ENCODE peak calls at places on chromosomes 5 and 9, in ten cellular contexts. One of them, this sample, is unnamed.

GRCh38 chr5:38285226-38285625 is 26.9 kb downstream of the EGFLAM start:
- DNase-seq in PC-3: no peak
- DNase-seq in dorsolateral prefrontal cortex: no peak
- DNase-seq in RWPE1: no peak
- DNase-seq in uterus: no peak
- DNase-seq in sigmoid colon: no peak
- DNase-seq in H9: no peak
- DNase-seq in tibial nerve: no peak
- DNase-seq in suprapubic skin: no peak
- DNase-seq in left ventricle myocardium inferior: no peak
- DNase-seq in this sample: no peak

GRCh38 chr5:173159256-173159655 is 14.9 kb downstream of the BNIP1 start:
- DNase-seq in sigmoid colon: no peak
- DNase-seq in RWPE1: no peak
- DNase-seq in H9: no peak
- DNase-seq in suprapubic skin: no peak
- DNase-seq in PC-3: no peak
- DNase-seq in tibial nerve: no peak
- DNase-seq in left ventricle myocardium inferior: no peak
- DNase-seq in uterus: no peak
- DNase-seq in dorsolateral prefrontal cortex: no peak
- DNase-seq in this sample: no peak

GRCh38 chr5:156670615-156671014 is 179.5 kb upstream of the PPP1R2B start:
- DNase-seq in uterus: no peak
- DNase-seq in suprapubic skin: no peak
- DNase-seq in PC-3: no peak
- DNase-seq in left ventricle myocardium inferior: no peak
- DNase-seq in sigmoid colon: no peak
- DNase-seq in H9: no peak
- DNase-seq in dorsolateral prefrontal cortex: no peak
- DNase-seq in RWPE1: no peak
- DNase-seq in tibial nerve: no peak
- DNase-seq in this sample: no peak

GRCh38 chr5:163889369-163889768 is 383.9 kb downstream of the MAT2B start:
- DNase-seq in PC-3: no peak
- DNase-seq in tibial nerve: no peak
- DNase-seq in dorsolateral prefrontal cortex: no peak
- DNase-seq in left ventricle myocardium inferior: no peak
- DNase-seq in suprapubic skin: no peak
- DNase-seq in sigmoid colon: no peak
- DNase-seq in H9: no peak
- DNase-seq in RWPE1: no peak
- DNase-seq in uterus: no peak
- DNase-seq in this sample: no peak

GRCh38 chr9:73680831-73681230 is 529.2 kb downstream of the ANXA1 start:
- DNase-seq in dorsolateral prefrontal cortex: no peak
- DNase-seq in PC-3: no peak
- DNase-seq in H9: no peak
- DNase-seq in RWPE1: no peak
- DNase-seq in left ventricle myocardium inferior: no peak
- DNase-seq in sigmoid colon: no peak
- DNase-seq in tibial nerve: no peak
- DNase-seq in uterus: no peak
- DNase-seq in suprapubic skin: no peak
- DNase-seq in this sample: no peak

GRCh38 chr5:1324719-1325190 is 20.1 kb downstream of the CLPTM1L start:
- DNase-seq in sigmoid colon: peak; percentile 24
- DNase-seq in RWPE1: no peak
- DNase-seq in dorsolateral prefrontal cortex: peak; percentile 30
- DNase-seq in H9: peak; percentile 31
- DNase-seq in PC-3: no peak
- DNase-seq in tibial nerve: no peak
- DNase-seq in uterus: no peak
- DNase-seq in left ventricle myocardium inferior: no peak
- DNase-seq in suprapubic skin: peak; percentile 65
- DNase-seq in this sample: no peak

GRCh38 chr9:132019702-132020101 is 60.0 kb downstream of the MED27 start:
- DNase-seq in RWPE1: no peak
- DNase-seq in dorsolateral prefrontal cortex: no peak
- DNase-seq in suprapubic skin: no peak
- DNase-seq in tibial nerve: no peak
- DNase-seq in uterus: no peak
- DNase-seq in sigmoid colon: no peak
- DNase-seq in PC-3: no peak
- DNase-seq in H9: no peak
- DNase-seq in left ventricle myocardium inferior: no peak
- DNase-seq in this sample: no peak

GRCh38 chr9:131562032-131562959 is 17.0 kb downstream of the PRRT1B start:
- DNase-seq in left ventricle myocardium inferior: no peak
- DNase-seq in H9: no peak
- DNase-seq in tibial nerve: no peak
- DNase-seq in suprapubic skin: no peak
- DNase-seq in sigmoid colon: no peak
- DNase-seq in uterus: no peak
- DNase-seq in PC-3: peak; percentile 87
- DNase-seq in RWPE1: peak; percentile 74
- DNase-seq in dorsolateral prefrontal cortex: no peak
- DNase-seq in this sample: no peak

GRCh38 chr5:851076-851475 is 290 bp upstream of the ZDHHC11 start:
- DNase-seq in uterus: peak; percentile 5
- DNase-seq in sigmoid colon: peak; percentile 44
- DNase-seq in H9: no peak
- DNase-seq in PC-3: no peak
- DNase-seq in RWPE1: no peak
- DNase-seq in suprapubic skin: peak; percentile 66
- DNase-seq in left ventricle myocardium inferior: no peak
- DNase-seq in dorsolateral prefrontal cortex: no peak
- DNase-seq in tibial nerve: no peak
- DNase-seq in this sample: peak; percentile 9

GRCh38 chr9:86274821-86275643 is 7.3 kb downstream of the ISCA1 start:
- DNase-seq in dorsolateral prefrontal cortex: no peak
- DNase-seq in tibial nerve: no peak
- DNase-seq in suprapubic skin: no peak
- DNase-seq in RWPE1: no peak
- DNase-seq in PC-3: no peak
- DNase-seq in H9: no peak
- DNase-seq in sigmoid colon: no peak
- DNase-seq in uterus: no peak
- DNase-seq in left ventricle myocardium inferior: no peak
- DNase-seq in this sample: no peak

GRCh38 chr5:124528838-124529237 is 217.6 kb downstream of the ZNF608 start:
- DNase-seq in dorsolateral prefrontal cortex: no peak
- DNase-seq in suprapubic skin: no peak
- DNase-seq in H9: no peak
- DNase-seq in tibial nerve: no peak
- DNase-seq in uterus: no peak
- DNase-seq in left ventricle myocardium inferior: no peak
- DNase-seq in PC-3: peak; percentile 13
- DNase-seq in sigmoid colon: no peak
- DNase-seq in RWPE1: no peak
- DNase-seq in this sample: no peak

GRCh38 chr5:176835918-176836317 is 25.6 kb downstream of the UNC5A start:
- DNase-seq in uterus: no peak
- DNase-seq in H9: no peak
- DNase-seq in tibial nerve: no peak
- DNase-seq in PC-3: no peak
- DNase-seq in sigmoid colon: no peak
- DNase-seq in left ventricle myocardium inferior: no peak
- DNase-seq in suprapubic skin: no peak
- DNase-seq in RWPE1: no peak
- DNase-seq in dorsolateral prefrontal cortex: no peak
- DNase-seq in this sample: no peak

GRCh38 chr5:134125195-134126015 is 10.9 kb downstream of the TCF7 start:
- DNase-seq in H9: no peak
- DNase-seq in suprapubic skin: no peak
- DNase-seq in dorsolateral prefrontal cortex: peak; percentile 51
- DNase-seq in sigmoid colon: no peak
- DNase-seq in uterus: peak; percentile 49
- DNase-seq in left ventricle myocardium inferior: peak; percentile 41
- DNase-seq in PC-3: peak; percentile 91
- DNase-seq in RWPE1: peak; percentile 86
- DNase-seq in tibial nerve: peak; percentile 57
- DNase-seq in this sample: no peak

GRCh38 chr5:3210531-3210930 is 385.1 kb upstream of the IRX1 start:
- DNase-seq in dorsolateral prefrontal cortex: no peak
- DNase-seq in uterus: no peak
- DNase-seq in sigmoid colon: no peak
- DNase-seq in left ventricle myocardium inferior: no peak
- DNase-seq in H9: no peak
- DNase-seq in PC-3: no peak
- DNase-seq in RWPE1: no peak
- DNase-seq in tibial nerve: no peak
- DNase-seq in suprapubic skin: no peak
- DNase-seq in this sample: no peak

GRCh38 chr9:119689879-119690278 is 320.6 kb upstream of the BRINP1 start:
- DNase-seq in suprapubic skin: no peak
- DNase-seq in sigmoid colon: no peak
- DNase-seq in tibial nerve: no peak
- DNase-seq in PC-3: no peak
- DNase-seq in dorsolateral prefrontal cortex: no peak
- DNase-seq in RWPE1: no peak
- DNase-seq in left ventricle myocardium inferior: no peak
- DNase-seq in H9: no peak
- DNase-seq in uterus: no peak
- DNase-seq in this sample: no peak

GRCh38 chr5:94199566-94199965 is 418.8 kb downstream of the KIAA0825 start:
- DNase-seq in tibial nerve: no peak
- DNase-seq in suprapubic skin: no peak
- DNase-seq in left ventricle myocardium inferior: no peak
- DNase-seq in uterus: no peak
- DNase-seq in dorsolateral prefrontal cortex: no peak
- DNase-seq in H9: no peak
- DNase-seq in PC-3: no peak
- DNase-seq in sigmoid colon: no peak
- DNase-seq in RWPE1: no peak
- DNase-seq in this sample: no peak
- H3K27ac ChIP-seq in tibial nerve: no peak overlapping the region
- H3K27ac ChIP-seq in suprapubic skin: no peak overlapping the region
- H3K27ac ChIP-seq in left ventricle myocardium inferior: no peak overlapping the region
- H3K27ac ChIP-seq in uterus: no peak overlapping the region
- H3K27ac ChIP-seq in dorsolateral prefrontal cortex: no peak overlapping the region
- H3K27ac ChIP-seq in H9: no peak overlapping the region
- H3K27ac ChIP-seq in PC-3: no peak overlapping the region
- H3K27ac ChIP-seq in sigmoid colon: no peak overlapping the region
- H3K27ac ChIP-seq in RWPE1: no peak overlapping the region
- H3K27ac ChIP-seq in this sample: no peak overlapping the region

DNA sequence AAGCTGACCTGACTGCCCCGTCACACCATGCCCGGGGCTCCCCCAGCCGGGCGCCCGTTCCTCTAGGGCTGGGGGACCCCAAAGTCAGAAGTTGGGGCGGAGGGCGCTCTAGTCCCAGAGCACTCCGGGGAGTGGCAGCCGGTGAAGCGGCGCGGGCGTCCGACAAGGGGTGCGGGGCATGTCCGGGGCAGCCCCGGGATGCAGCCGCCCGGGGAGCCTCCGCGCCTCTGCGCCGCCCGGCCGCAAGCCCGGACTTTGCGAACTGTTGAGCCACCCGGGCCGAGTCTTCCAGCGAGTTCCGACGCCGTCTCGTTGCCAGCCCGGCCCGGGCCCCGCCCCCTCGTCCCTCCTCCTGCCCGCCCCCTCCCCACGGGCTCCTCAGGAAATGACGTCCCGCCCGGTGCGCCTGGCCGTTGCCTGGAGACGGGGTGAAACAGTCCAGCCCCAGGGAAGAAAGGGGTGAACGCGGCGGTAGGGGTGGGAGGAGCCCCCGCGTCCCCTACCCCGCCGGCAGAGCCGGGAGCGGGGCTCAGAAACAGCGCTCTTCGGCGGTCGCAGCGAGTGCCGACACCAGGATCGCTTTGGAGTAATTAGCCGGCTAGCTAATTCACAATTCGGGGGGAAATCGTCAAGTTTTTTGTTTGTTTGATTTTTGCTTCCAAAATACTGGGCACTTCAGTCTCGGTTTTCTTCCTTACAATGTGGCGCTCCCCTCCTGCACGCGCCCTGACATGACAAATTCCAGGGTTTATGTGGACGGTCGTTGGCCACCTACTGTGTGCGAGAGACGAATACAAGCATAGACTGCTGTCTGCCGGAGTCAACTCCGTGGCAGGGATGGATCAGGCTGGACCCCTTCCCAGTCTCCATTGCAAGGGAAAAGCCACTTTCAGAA is at the start of gene WHRN:
- DNase-seq in RWPE1: peak; percentile 100
- DNase-seq in suprapubic skin: peak; percentile 96
- DNase-seq in PC-3: peak; percentile 86
- DNase-seq in dorsolateral prefrontal cortex: peak; percentile 90
- DNase-seq in uterus: peak; percentile 94
- DNase-seq in H9: peak; percentile 97
- DNase-seq in tibial nerve: peak; percentile 84
- DNase-seq in left ventricle myocardium inferior: peak; percentile 90
- DNase-seq in sigmoid colon: peak; percentile 98
- DNase-seq in this sample: peak; percentile 96
- H3K27ac ChIP-seq in RWPE1: peak within 1 kb of the TSS; percentile 72
- H3K27ac ChIP-seq in suprapubic skin: peak within 1 kb of the TSS; percentile 7
- H3K27ac ChIP-seq in PC-3: peak within 1 kb of the TSS; percentile 36
- H3K27ac ChIP-seq in dorsolateral prefrontal cortex: peak within 1 kb of the TSS; percentile 98
- H3K27ac ChIP-seq in uterus: peak within 1 kb of the TSS; percentile 80
- H3K27ac ChIP-seq in H9: no peak within 1 kb of the TSS
- H3K27ac ChIP-seq in tibial nerve: peak within 1 kb of the TSS; percentile 63
- H3K27ac ChIP-seq in left ventricle myocardium inferior: no peak within 1 kb of the TSS
- H3K27ac ChIP-seq in sigmoid colon: peak within 1 kb of the TSS; percentile 86
- H3K27ac ChIP-seq in this sample: no peak within 1 kb of the TSS

GRCh38 chr5:132799392-132799791 is 13.7 kb upstream of the SOWAHA start:
- DNase-seq in uterus: no peak
- DNase-seq in dorsolateral prefrontal cortex: no peak
- DNase-seq in PC-3: no peak
- DNase-seq in suprapubic skin: peak; percentile 20
- DNase-seq in H9: no peak
- DNase-seq in left ventricle myocardium inferior: no peak
- DNase-seq in tibial nerve: no peak
- DNase-seq in sigmoid colon: no peak
- DNase-seq in RWPE1: peak; percentile 48
- DNase-seq in this sample: no peak
- H3K27ac ChIP-seq in uterus: no peak overlapping the region
- H3K27ac ChIP-seq in dorsolateral prefrontal cortex: peak overlapping the region; percentile 97
- H3K27ac ChIP-seq in PC-3: no peak overlapping the region
- H3K27ac ChIP-seq in suprapubic skin: no peak overlapping the region
- H3K27ac ChIP-seq in H9: no peak overlapping the region
- H3K27ac ChIP-seq in left ventricle myocardium inferior: no peak overlapping the region
- H3K27ac ChIP-seq in tibial nerve: no peak overlapping the region
- H3K27ac ChIP-seq in sigmoid colon: no peak overlapping the region
- H3K27ac ChIP-seq in RWPE1: peak overlapping the region; percentile 38
- H3K27ac ChIP-seq in this sample: no peak overlapping the region

DNA sequence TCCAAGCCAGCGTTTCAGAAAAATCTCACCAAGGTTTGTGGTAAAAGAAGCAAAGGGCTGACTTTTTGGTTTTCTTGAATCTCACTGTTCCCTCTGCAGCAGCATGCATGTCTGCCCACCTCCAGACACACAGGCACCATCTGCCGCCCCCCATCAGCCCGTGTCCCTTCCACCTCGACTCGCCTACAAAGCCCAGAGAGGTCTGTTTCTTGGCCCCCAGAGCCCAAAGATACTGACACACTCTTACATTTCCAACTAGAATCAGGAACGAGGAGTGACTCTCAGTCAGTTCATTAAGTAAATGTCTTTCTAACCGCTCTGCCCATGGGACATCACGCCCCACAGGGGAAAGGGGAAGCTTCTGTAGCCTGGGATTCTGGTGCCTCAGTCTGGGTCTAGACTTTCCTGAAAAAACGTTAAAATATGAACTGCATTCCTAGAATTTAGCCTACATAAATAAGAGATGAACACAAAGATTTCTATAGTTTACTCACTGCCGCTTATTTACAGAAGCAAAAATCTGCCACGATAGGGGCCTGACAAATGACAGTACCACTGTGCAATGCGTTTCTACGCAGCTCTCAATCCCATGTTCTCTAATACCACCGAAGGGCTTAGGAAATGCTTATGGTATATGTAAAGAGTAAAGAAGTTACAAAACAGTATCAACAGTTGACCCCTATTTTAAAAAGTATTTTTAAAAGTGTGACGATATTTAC is 4.1 kb downstream of the IL4 start:
- DNase-seq in tibial nerve: no peak
- DNase-seq in left ventricle myocardium inferior: no peak
- DNase-seq in RWPE1: no peak
- DNase-seq in suprapubic skin: no peak
- DNase-seq in PC-3: no peak
- DNase-seq in dorsolateral prefrontal cortex: no peak
- DNase-seq in uterus: no peak
- DNase-seq in sigmoid colon: no peak
- DNase-seq in H9: no peak
- DNase-seq in this sample: no peak
- H3K27ac ChIP-seq in tibial nerve: no peak overlapping the region
- H3K27ac ChIP-seq in left ventricle myocardium inferior: no peak overlapping the region
- H3K27ac ChIP-seq in RWPE1: no peak overlapping the region
- H3K27ac ChIP-seq in suprapubic skin: no peak overlapping the region
- H3K27ac ChIP-seq in PC-3: no peak overlapping the region
- H3K27ac ChIP-seq in dorsolateral prefrontal cortex: no peak overlapping the region
- H3K27ac ChIP-seq in uterus: no peak overlapping the region
- H3K27ac ChIP-seq in sigmoid colon: no peak overlapping the region
- H3K27ac ChIP-seq in H9: no peak overlapping the region
- H3K27ac ChIP-seq in this sample: no peak overlapping the region